ENCODE peak calls at places on chromosome 9, in eight cellular contexts. One of them, this sample, is unnamed.

GRCh38 chr9:113776194-113776593 is 99.9 kb upstream of the ZNF618 start:
- DNase-seq in cardiac fibroblast: no peak
- DNase-seq in glutamatergic neuron: no peak
- DNase-seq in PC-9: no peak
- DNase-seq in vagina: no peak
- DNase-seq in lung: no peak
- DNase-seq in AG04450: no peak
- DNase-seq in Caco-2: no peak
- DNase-seq in this sample: no peak

GRCh38 chr9:131791532-131792254 is 51.8 kb upstream of the RAPGEF1 start:
- DNase-seq in cardiac fibroblast: no peak
- DNase-seq in glutamatergic neuron: no peak
- DNase-seq in PC-9: no peak
- DNase-seq in vagina: no peak
- DNase-seq in lung: no peak
- DNase-seq in AG04450: no peak
- DNase-seq in Caco-2: no peak
- DNase-seq in this sample: no peak

GRCh38 chr9:107870221-107870620 is 380.7 kb upstream of the KLF4 start:
- DNase-seq in cardiac fibroblast: no peak
- DNase-seq in glutamatergic neuron: no peak
- DNase-seq in PC-9: no peak
- DNase-seq in vagina: no peak
- DNase-seq in lung: no peak
- DNase-seq in AG04450: no peak
- DNase-seq in Caco-2: no peak
- DNase-seq in this sample: no peak

GRCh38 chr9:135244751-135245221 is 157.3 kb downstream of the OLFM1 start:
- DNase-seq in cardiac fibroblast: no peak
- DNase-seq in glutamatergic neuron: peak
- DNase-seq in PC-9: no peak
- DNase-seq in vagina: no peak
- DNase-seq in lung: peak
- DNase-seq in AG04450: no peak
- DNase-seq in Caco-2: no peak
- DNase-seq in this sample: no peak

GRCh38 chr9:99085949-99086948 is 18.7 kb upstream of the TGFBR1 start:
- DNase-seq in cardiac fibroblast: peak
- DNase-seq in glutamatergic neuron: no peak
- DNase-seq in PC-9: no peak
- DNase-seq in vagina: no peak
- DNase-seq in lung: no peak
- DNase-seq in AG04450: no peak
- DNase-seq in Caco-2: no peak
- DNase-seq in this sample: no peak

GRCh38 chr9:128128836-128129590 is 1.5 kb upstream of the PTGES2 start:
- DNase-seq in cardiac fibroblast: no peak
- DNase-seq in glutamatergic neuron: peak
- DNase-seq in PC-9: no peak
- DNase-seq in vagina: no peak
- DNase-seq in lung: no peak
- DNase-seq in AG04450: no peak
- DNase-seq in Caco-2: no peak
- DNase-seq in this sample: no peak

GRCh38 chr9:34499101-34499500 is 23.7 kb downstream of the ENHO start:
- DNase-seq in cardiac fibroblast: no peak
- DNase-seq in glutamatergic neuron: no peak
- DNase-seq in PC-9: no peak
- DNase-seq in vagina: no peak
- DNase-seq in lung: no peak
- DNase-seq in AG04450: no peak
- DNase-seq in Caco-2: no peak
- DNase-seq in this sample: no peak

GRCh38 chr9:13568446-13568845 is 289.0 kb upstream of the MPDZ start:
- DNase-seq in cardiac fibroblast: peak
- DNase-seq in glutamatergic neuron: no peak
- DNase-seq in PC-9: no peak
- DNase-seq in vagina: no peak
- DNase-seq in lung: no peak
- DNase-seq in AG04450: no peak
- DNase-seq in Caco-2: no peak
- DNase-seq in this sample: no peak

GRCh38 chr9:16619341-16619740 is 251.1 kb downstream of the BNC2 start:
- DNase-seq in cardiac fibroblast: peak
- DNase-seq in glutamatergic neuron: no peak
- DNase-seq in PC-9: no peak
- DNase-seq in vagina: no peak
- DNase-seq in lung: no peak
- DNase-seq in AG04450: no peak
- DNase-seq in Caco-2: no peak
- DNase-seq in this sample: no peak

GRCh38 chr9:130638278-130639118 is 25.9 kb upstream of the PRDM12 start:
- DNase-seq in cardiac fibroblast: no peak
- DNase-seq in glutamatergic neuron: no peak
- DNase-seq in PC-9: no peak
- DNase-seq in vagina: no peak
- DNase-seq in lung: no peak
- DNase-seq in AG04450: no peak
- DNase-seq in Caco-2: no peak
- DNase-seq in this sample: no peak

GRCh38 chr9:90300901-90301688 is 341.5 kb downstream of the DIRAS2 start:
- DNase-seq in cardiac fibroblast: peak
- DNase-seq in glutamatergic neuron: peak
- DNase-seq in PC-9: peak
- DNase-seq in vagina: no peak
- DNase-seq in lung: no peak
- DNase-seq in AG04450: peak
- DNase-seq in Caco-2: peak
- DNase-seq in this sample: peak

GRCh38 chr9:106110483-106110882 is 416.1 kb downstream of the TMEM38B start:
- DNase-seq in cardiac fibroblast: no peak
- DNase-seq in glutamatergic neuron: no peak
- DNase-seq in PC-9: no peak
- DNase-seq in vagina: no peak
- DNase-seq in lung: no peak
- DNase-seq in AG04450: no peak
- DNase-seq in Caco-2: no peak
- DNase-seq in this sample: no peak

GRCh38 chr9:75962186-75963036 is 71.9 kb downstream of the PCSK5 start:
- DNase-seq in cardiac fibroblast: no peak
- DNase-seq in glutamatergic neuron: no peak
- DNase-seq in PC-9: peak
- DNase-seq in vagina: no peak
- DNase-seq in lung: peak
- DNase-seq in AG04450: no peak
- DNase-seq in Caco-2: no peak
- DNase-seq in this sample: no peak

GRCh38 chr9:133955821-133956411 is 36.2 kb downstream of the VAV2 start:
- DNase-seq in cardiac fibroblast: peak
- DNase-seq in glutamatergic neuron: peak
- DNase-seq in PC-9: no peak
- DNase-seq in vagina: no peak
- DNase-seq in lung: no peak
- DNase-seq in AG04450: no peak
- DNase-seq in Caco-2: no peak
- DNase-seq in this sample: no peak

GRCh38 chr9:87276851-87277251 is 220.8 kb upstream of the DAPK1 start:
- DNase-seq in cardiac fibroblast: peak
- DNase-seq in glutamatergic neuron: no peak
- DNase-seq in PC-9: no peak
- DNase-seq in vagina: no peak
- DNase-seq in lung: no peak
- DNase-seq in AG04450: no peak
- DNase-seq in Caco-2: no peak
- DNase-seq in this sample: no peak

GRCh38 chr9:131276107-131276888 is at the start of gene FAM78A:
- DNase-seq in cardiac fibroblast: peak
- DNase-seq in glutamatergic neuron: peak
- DNase-seq in PC-9: no peak
- DNase-seq in vagina: no peak
- DNase-seq in lung: peak
- DNase-seq in AG04450: no peak
- DNase-seq in Caco-2: peak
- DNase-seq in this sample: no peak

GRCh38 chr9:78443946-78444345 is 147.0 kb downstream of the PSAT1 start:
- DNase-seq in cardiac fibroblast: peak
- DNase-seq in glutamatergic neuron: no peak
- DNase-seq in PC-9: no peak
- DNase-seq in vagina: no peak
- DNase-seq in lung: no peak
- DNase-seq in AG04450: no peak
- DNase-seq in Caco-2: no peak
- DNase-seq in this sample: no peak

GRCh38 chr9:87656485-87656884 is 69.4 kb upstream of the CTSL start:
- DNase-seq in cardiac fibroblast: peak
- DNase-seq in glutamatergic neuron: no peak
- DNase-seq in PC-9: no peak
- DNase-seq in vagina: no peak
- DNase-seq in lung: no peak
- DNase-seq in AG04450: no peak
- DNase-seq in Caco-2: no peak
- DNase-seq in this sample: no peak

GRCh38 chr9:13900449-13900848 is 413.5 kb downstream of the NFIB start:
- DNase-seq in cardiac fibroblast: no peak
- DNase-seq in glutamatergic neuron: no peak
- DNase-seq in PC-9: no peak
- DNase-seq in vagina: no peak
- DNase-seq in lung: no peak
- DNase-seq in AG04450: no peak
- DNase-seq in Caco-2: no peak
- DNase-seq in this sample: no peak

GRCh38 chr9:10366171-10366779 is 246.5 kb downstream of the PTPRD start:
- DNase-seq in cardiac fibroblast: peak
- DNase-seq in glutamatergic neuron: no peak
- DNase-seq in PC-9: no peak
- DNase-seq in vagina: no peak
- DNase-seq in lung: no peak
- DNase-seq in AG04450: no peak
- DNase-seq in Caco-2: peak
- DNase-seq in this sample: peak

GRCh38 chr9:7592321-7593319 is 207.0 kb downstream of the DMAC1 start:
- DNase-seq in cardiac fibroblast: no peak
- DNase-seq in glutamatergic neuron: no peak
- DNase-seq in PC-9: no peak
- DNase-seq in vagina: no peak
- DNase-seq in lung: no peak
- DNase-seq in AG04450: no peak
- DNase-seq in Caco-2: peak
- DNase-seq in this sample: no peak
- TF ChIP-seq CTCF in cardiac fibroblast: no peak
- TF ChIP-seq CTCF in glutamatergic neuron: peak
- TF ChIP-seq CTCF in PC-9: no peak
- TF ChIP-seq CTCF in vagina: no peak
- TF ChIP-seq CTCF in lung: no peak
- TF ChIP-seq CTCF in AG04450: no peak
- TF ChIP-seq CTCF in Caco-2: peak
- TF ChIP-seq CTCF in this sample: no peak

DNA sequence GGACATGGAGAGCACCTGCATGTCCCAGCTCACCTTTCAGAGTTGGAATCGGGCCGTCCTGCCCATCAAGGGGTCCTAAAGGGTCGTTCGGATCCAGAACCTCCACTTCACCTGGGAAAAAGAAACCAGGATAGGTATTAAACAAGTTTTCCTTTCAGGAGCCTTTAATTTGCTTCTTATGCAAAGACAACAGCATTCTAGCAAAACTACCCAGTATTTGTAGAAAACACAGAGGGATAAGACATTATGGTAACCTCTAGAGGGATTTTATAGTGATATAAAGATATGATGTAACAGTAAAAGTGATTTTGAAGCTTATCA is 174.4 kb downstream of the ROR2 start:
- DNase-seq in cardiac fibroblast: no peak
- DNase-seq in glutamatergic neuron: no peak
- DNase-seq in PC-9: no peak
- DNase-seq in vagina: no peak
- DNase-seq in lung: no peak
- DNase-seq in AG04450: no peak
- DNase-seq in Caco-2: no peak
- DNase-seq in this sample: no peak
- TF ChIP-seq CTCF in cardiac fibroblast: no peak
- TF ChIP-seq CTCF in glutamatergic neuron: peak
- TF ChIP-seq CTCF in PC-9: peak
- TF ChIP-seq CTCF in vagina: no peak
- TF ChIP-seq CTCF in lung: no peak
- TF ChIP-seq CTCF in AG04450: no peak
- TF ChIP-seq CTCF in Caco-2: no peak
- TF ChIP-seq CTCF in this sample: peak

DNA sequence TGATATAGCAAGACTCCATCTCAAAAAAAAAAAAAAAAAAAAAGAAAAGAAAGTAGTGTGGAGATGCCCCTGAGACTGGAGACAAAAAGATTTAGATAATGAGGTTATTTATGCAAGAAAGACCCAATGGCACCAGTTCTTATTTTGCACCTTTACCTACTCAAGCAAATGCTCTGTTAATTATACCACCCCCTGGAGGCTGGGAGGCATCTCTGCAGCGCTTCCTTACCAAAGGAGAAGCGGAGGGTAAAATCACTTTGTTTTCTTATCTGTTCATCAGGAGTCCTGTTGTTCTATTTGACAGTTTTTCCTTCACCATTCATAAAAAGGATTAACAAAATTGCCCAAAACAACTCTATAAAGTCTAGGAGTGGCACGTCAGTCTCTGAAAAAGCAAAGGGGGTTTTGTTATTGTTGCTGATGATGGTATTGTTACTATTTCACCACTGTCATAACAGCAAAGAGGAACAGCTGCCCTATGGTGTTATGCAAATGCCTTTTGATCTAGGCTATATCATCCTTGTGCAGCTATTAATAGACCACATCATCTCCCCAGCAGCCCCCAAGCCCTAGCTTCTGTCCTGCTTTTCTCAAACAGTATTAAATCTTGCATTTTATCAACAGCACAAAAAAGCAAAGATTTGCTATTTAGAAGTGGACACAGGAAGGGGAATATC is 174.0 kb downstream of the PALM2AKAP2 start:
- DNase-seq in cardiac fibroblast: no peak
- DNase-seq in glutamatergic neuron: no peak
- DNase-seq in PC-9: no peak
- DNase-seq in vagina: no peak
- DNase-seq in lung: no peak
- DNase-seq in AG04450: no peak
- DNase-seq in Caco-2: no peak
- DNase-seq in this sample: no peak
- TF ChIP-seq CTCF in cardiac fibroblast: peak
- TF ChIP-seq CTCF in glutamatergic neuron: peak
- TF ChIP-seq CTCF in PC-9: no peak
- TF ChIP-seq CTCF in vagina: no peak
- TF ChIP-seq CTCF in lung: no peak
- TF ChIP-seq CTCF in AG04450: peak
- TF ChIP-seq CTCF in Caco-2: peak
- TF ChIP-seq CTCF in this sample: no peak

DNA sequence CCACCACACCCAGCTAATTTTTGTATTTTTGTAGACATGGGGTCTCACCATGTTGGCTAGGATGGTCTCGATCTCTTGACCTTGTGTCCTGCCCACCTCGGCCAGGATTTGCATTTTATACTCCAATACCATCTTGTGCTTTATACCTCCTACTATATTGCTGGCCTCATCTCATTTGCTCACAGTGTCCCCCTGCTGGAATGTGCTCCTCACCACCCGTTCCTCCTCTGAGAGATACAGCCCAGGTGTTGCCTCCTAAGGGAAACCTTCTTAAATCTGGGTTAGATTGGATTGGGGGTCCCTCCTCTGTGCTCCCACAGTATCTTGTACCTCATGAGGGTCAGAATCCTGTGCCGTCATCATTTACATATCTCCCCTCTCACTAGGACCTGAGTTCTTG is 131.7 kb downstream of the PAPPA start:
- DNase-seq in cardiac fibroblast: no peak
- DNase-seq in glutamatergic neuron: no peak
- DNase-seq in PC-9: no peak
- DNase-seq in vagina: no peak
- DNase-seq in lung: no peak
- DNase-seq in AG04450: no peak
- DNase-seq in Caco-2: no peak
- DNase-seq in this sample: no peak
- TF ChIP-seq CTCF in cardiac fibroblast: peak
- TF ChIP-seq CTCF in glutamatergic neuron: peak
- TF ChIP-seq CTCF in PC-9: no peak
- TF ChIP-seq CTCF in vagina: no peak
- TF ChIP-seq CTCF in lung: no peak
- TF ChIP-seq CTCF in AG04450: no peak
- TF ChIP-seq CTCF in Caco-2: no peak
- TF ChIP-seq CTCF in this sample: no peak

This sample was measured in Calu3.